ENCODE peak calls at places on chromosomes 2 and 18, in four cellular contexts. A, O, Y and K are unnamed samples.

GRCh38 chr2:53234548-53234903 is 533.1 kb upstream of the CHAC2 start:
- DNase-seq in O (no peak), Y (no peak), A (no peak), K (no peak)

GRCh38 chr2:118726821-118727220 is 120.6 kb downstream of the EN1 start:
- DNase-seq in A (no peak), O (no peak), Y (no peak), K (no peak)

GRCh38 chr2:88265352-88265960 is 95.3 kb downstream of the THNSL2 start:
- DNase-seq in A (peak; percentile 62), O (no peak), Y (no peak), K (no peak)

GRCh38 chr2:84880645-84881521 is at the start of gene TRABD2A:
- DNase-seq in O (no peak), Y (peak; percentile 84), A (no peak), K (peak; percentile 36)

GRCh38 chr18:79399275-79400081 is 3.7 kb downstream of the NFATC1 start:
- DNase-seq in Y (peak; percentile 61), A (no peak), O (no peak), K (peak; percentile 28)

GRCh38 chr18:6605115-6605869 is 124.2 kb upstream of the ARHGAP28 start:
- DNase-seq in Y (no peak), A (no peak), O (no peak), K (no peak)

GRCh38 chr2:162232611-162233115 is 10.6 kb downstream of the FAP start:
- DNase-seq in Y (no peak), O (no peak), A (no peak), K (no peak)

GRCh38 chr18:4068552-4069158 is 386.5 kb downstream of the DLGAP1 start:
- DNase-seq in O (no peak), Y (peak; percentile 73), A (peak; percentile 65), K (peak; percentile 41)

GRCh38 chr2:217568289-217568985 is 434.4 kb downstream of the TNS1 start:
- DNase-seq in O (no peak), A (no peak), Y (no peak), K (no peak)

GRCh38 chr18:49763590-49763989 is 49.7 kb downstream of the ACAA2 start:
- DNase-seq in O (no peak), Y (no peak), A (no peak), K (no peak)

GRCh38 chr2:75065402-75066008 is 107.1 kb downstream of the POLE4 start:
- DNase-seq in O (no peak), A (no peak), Y (no peak), K (no peak)

GRCh38 chr2:183024701-183025100 is 13.6 kb downstream of the NCKAP1 start:
- DNase-seq in O (no peak), A (no peak), Y (no peak), K (no peak)

GRCh38 chr2:219627105-219628100 is at the start of gene SLC4A3:
- DNase-seq in Y (peak; percentile 65), A (no peak), O (peak; percentile 70), K (peak; percentile 61)

GRCh38 chr2:19070866-19071265 is 287.6 kb downstream of the OSR1 start:
- DNase-seq in Y (no peak), A (no peak), O (no peak), K (no peak)

GRCh38 chr2:50591642-50592041 is 440.3 kb downstream of the NRXN1 start:
- DNase-seq in Y (no peak), A (no peak), O (no peak), K (no peak)

GRCh38 chr2:168913171-168913484 is 12.0 kb downstream of the G6PC2 start:
- DNase-seq in A (no peak), O (no peak), Y (no peak), K (no peak)

GRCh38 chr2:113324684-113325160 is 46.0 kb upstream of the PAX8 start:
- DNase-seq in Y (peak; percentile 68), A (peak; percentile 76), O (peak; percentile 79), K (peak; percentile 82)

GRCh38 chr18:68874361-68874760 is 76.5 kb downstream of the CCDC102B start:
- DNase-seq in O (no peak), Y (no peak), A (no peak), K (no peak)

GRCh38 chr2:161204846-161205245 is 44.6 kb downstream of the TANK start:
- DNase-seq in Y (no peak), O (no peak), A (no peak), K (no peak)

DNA sequence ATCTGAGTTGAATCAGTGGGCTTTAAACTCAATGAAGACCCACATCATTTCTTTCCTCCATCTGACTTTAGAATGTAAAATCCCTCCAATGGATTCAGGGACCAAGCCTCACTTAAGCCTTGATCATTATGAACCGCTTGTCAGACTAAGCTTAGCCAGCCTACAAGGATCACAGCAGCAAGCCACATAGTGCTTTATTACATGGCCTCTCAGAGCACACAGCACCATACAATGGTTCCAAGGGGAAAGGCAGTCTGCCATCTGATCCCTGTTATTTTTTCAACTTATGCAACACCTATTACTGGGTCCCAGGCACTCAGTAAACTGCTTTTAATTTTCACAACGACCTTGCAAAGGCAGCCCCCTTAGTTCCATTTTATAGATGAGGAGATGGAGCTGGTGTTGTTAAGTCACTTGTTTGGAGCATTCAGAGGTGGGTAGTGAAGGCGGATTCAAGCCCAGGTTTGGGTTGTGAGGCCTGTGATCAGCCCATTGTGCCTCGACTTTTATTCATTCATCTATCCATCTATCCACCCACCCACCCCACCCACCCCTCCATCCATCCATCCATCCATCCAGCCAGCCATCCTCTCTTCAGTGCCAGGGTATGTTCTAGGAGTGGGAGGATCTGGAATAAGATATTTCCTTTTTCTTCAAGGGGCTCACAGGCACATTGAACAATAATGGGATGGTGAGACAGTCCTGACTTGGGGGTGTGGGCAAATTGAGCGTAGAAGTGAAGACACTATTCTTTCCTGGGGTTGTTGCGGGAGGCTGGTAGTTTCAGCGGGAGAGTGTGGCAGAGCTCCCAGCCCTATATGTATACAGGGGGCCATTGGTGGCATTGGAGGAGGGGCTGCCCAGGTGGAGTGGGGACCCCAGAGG is 141.2 kb downstream of the MYCN start:
- DNase-seq in O (no peak), Y (no peak), A (no peak), K (no peak)
- TF ChIP-seq CTCF in O (no peak), Y (no peak), A (no peak), K (no peak)

GRCh38 chr2:239193925-239194687 is 206.7 kb downstream of the HDAC4 start:
- DNase-seq in O (peak; percentile 54), Y (peak; percentile 55), A (peak; percentile 21), K (peak; percentile 27)
- TF ChIP-seq CTCF in O (no peak), Y (peak; percentile 49), A (no peak), K (no peak)

GRCh38 chr2:128531856-128532255 is 213.2 kb upstream of the HS6ST1 start:
- DNase-seq in Y (no peak), A (no peak), O (no peak), K (no peak)
- TF ChIP-seq CTCF in Y (peak; percentile 22), A (no peak), O (peak; percentile 46), K (no peak)

DNA sequence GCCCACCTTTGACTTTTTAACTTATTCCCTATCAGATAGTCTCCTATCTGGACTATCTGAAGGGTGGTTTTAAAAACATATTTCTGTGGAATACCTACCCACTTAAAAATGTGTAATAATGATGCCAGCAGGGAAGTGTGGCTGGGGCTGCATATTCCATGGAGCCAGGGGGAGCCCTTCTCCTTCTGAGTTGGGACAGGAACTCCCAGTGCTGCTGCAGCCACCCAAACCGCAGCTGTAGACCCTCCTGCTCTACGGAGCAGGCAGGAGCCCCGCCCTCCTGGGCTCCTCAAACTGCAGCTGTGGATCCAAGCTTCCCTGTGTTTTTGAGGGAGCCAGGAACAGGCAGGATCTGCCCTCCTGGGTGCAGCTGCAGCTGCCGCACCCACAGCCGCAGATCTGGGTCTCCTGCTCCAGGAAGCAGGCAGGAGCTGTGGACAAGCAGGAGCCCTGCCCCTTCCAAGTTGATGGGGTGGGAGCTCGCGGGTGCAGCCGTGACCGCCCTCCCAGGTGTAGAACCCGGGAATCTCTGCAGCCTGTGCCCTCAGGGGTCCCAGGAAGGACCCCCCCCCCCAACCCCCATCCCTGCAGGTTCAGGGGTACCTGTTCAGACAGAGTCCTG is 57.8 kb downstream of the PDK1 start:
- DNase-seq in O (no peak), Y (no peak), A (no peak), K (peak; percentile 31)
- TF ChIP-seq CTCF in O (no peak), Y (peak; percentile 26), A (no peak), K (no peak)

GRCh38 chr2:191656389-191656788 is 21.5 kb upstream of the NABP1 start:
- DNase-seq in A (no peak), O (no peak), Y (no peak), K (no peak)
- TF ChIP-seq CTCF in A (no peak), O (no peak), Y (no peak), K (no peak)

GRCh38 chr18:57436965-57437333 is 1.8 kb downstream of the ONECUT2 start:
- DNase-seq in A (no peak), O (no peak), Y (no peak), K (no peak)

GRCh38 chr18:57437782-57438668 is 2.9 kb downstream of the ONECUT2 start:
- DNase-seq in O (peak; percentile 83), Y (peak; percentile 88), A (peak; percentile 56), K (peak; percentile 89)

GRCh38 chr18:57438669-57439616 is 3.8 kb downstream of the ONECUT2 start:
- DNase-seq in A (no peak), Y (no peak), O (no peak), K (peak; percentile 45)

GRCh38 chr18:57436193-57436964 is 1.2 kb downstream of the ONECUT2 start:
- DNase-seq in A (no peak), Y (peak; percentile 61), O (no peak), K (peak; percentile 40)

DNA sequence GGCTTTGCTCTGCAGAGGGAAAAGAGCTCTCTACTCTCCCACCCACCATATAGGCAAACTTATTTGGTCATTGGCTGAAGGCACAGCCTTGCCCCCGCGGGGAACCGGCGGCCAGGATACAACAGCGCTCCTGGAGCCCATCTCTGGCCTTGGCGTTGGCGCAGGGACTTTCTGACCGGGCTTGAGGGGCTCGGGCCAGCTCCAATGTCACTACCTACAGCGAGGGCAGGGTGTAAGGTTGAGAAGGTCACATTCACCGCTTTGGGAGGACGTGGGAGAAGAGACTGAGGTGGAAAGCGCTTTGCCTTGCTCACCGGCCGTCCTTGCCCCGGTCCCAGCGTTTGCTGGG is 2.2 kb downstream of the ONECUT2 start:
- DNase-seq in O (no peak), Y (peak; percentile 74), A (no peak), K (peak; percentile 37)
- TF ChIP-seq CTCF in O (no peak), Y (no peak), A (no peak), K (no peak)

GRCh38 chr18:26304511-26304910 is 78.3 kb downstream of the TAF4B start:
- DNase-seq in Y (no peak), A (no peak), O (no peak), K (no peak)

GRCh38 chr18:26309283-26309682 is 83.0 kb downstream of the TAF4B start:
- DNase-seq in A (no peak), O (no peak), Y (no peak), K (no peak)

GRCh38 chr18:26312196-26312595 is 86.0 kb downstream of the TAF4B start:
- DNase-seq in A (no peak), Y (no peak), O (no peak), K (no peak)

GRCh38 chr18:26301681-26302080 is 75.4 kb downstream of the TAF4B start:
- DNase-seq in O (no peak), A (no peak), Y (no peak), K (no peak)

DNA sequence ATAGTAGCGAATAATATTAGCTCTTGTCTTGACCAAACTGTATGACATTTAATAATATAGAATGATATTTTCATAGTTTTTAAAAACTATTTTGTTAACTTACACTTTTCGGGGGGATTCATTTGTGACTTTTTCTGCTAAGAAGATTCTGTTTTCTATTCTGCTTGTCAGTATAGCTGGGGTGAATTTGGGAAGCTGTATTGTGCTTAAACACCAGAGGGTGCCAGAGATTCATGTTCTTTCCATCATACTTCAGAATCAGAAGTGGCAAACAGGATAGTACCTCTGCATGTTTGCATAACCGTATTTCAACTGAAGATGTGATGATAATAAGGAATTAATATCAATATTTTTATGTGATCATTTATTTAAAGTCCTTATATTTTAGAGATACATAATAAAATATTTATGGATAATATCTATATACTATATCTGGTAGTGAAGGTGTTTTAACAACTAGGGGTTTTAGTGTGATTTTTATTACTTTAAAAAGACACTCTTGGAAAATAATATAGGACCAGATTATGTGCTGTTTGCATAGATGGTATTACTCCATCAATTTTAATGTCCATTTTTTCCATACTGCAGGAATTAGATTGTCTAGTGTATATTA is 81.0 kb downstream of the TAF4B start:
- DNase-seq in O (no peak), Y (no peak), A (peak; percentile 47), K (no peak)
- TF ChIP-seq CTCF in O (peak; percentile 91), Y (peak; percentile 43), A (peak; percentile 70), K (peak; percentile 58)